ENCODE peak calls at places on chromosomes 6 and 20, in nine cellular contexts. J is GM23338, I is SK-N-SH, Y is A549, V is HL-60, D is K562, N is GM12878, Q is Panc1, B is HepG2. E is an unnamed sample.

GRCh38 chr20:45735552-45735951 is 13.4 kb downstream of the SPINT4 start:
- DNase-seq in J (no peak), I (no peak), Y (no peak), V (no peak), D (no peak), N (no peak), Q (no peak), B (no peak), E (no peak)

GRCh38 chr6:155014715-155015300 is 19.7 kb downstream of the TIAM2 start:
- DNase-seq in J (peak), I (no peak), Y (peak), V (no peak), D (no peak), N (no peak), Q (no peak), B (no peak), E (no peak)

GRCh38 chr6:32932132-32932868 is 8.5 kb downstream of the HLA-DMB start:
- DNase-seq in J (no peak), I (no peak), Y (no peak), V (no peak), D (no peak), N (no peak), Q (no peak), B (no peak), E (no peak)

GRCh38 chr20:38243617-38244016 is 16.9 kb downstream of the KIAA1755 start:
- DNase-seq in J (no peak), I (no peak), Y (no peak), V (peak), D (no peak), N (no peak), Q (no peak), B (no peak), E (no peak)

GRCh38 chr6:117174835-117175360 is 90.5 kb upstream of the VGLL2 start:
- DNase-seq in J (no peak), I (no peak), Y (no peak), V (no peak), D (no peak), N (no peak), Q (no peak), B (no peak), E (no peak)

GRCh38 chr6:42200035-42200434 is 5.3 kb upstream of the GUCA1B start:
- DNase-seq in J (no peak), I (no peak), Y (peak), V (no peak), D (no peak), N (no peak), Q (peak), B (peak), E (no peak)

GRCh38 chr20:59603176-59603575 is 1.2 kb upstream of the PHACTR3 start:
- DNase-seq in J (no peak), I (no peak), Y (no peak), V (no peak), D (no peak), N (no peak), Q (no peak), B (no peak), E (no peak)

GRCh38 chr20:59783020-59784010 is 150.1 kb downstream of the SYCP2 start:
- DNase-seq in J (peak), I (peak), Y (peak), V (peak), D (peak), N (no peak), Q (peak), B (peak), E (peak)

GRCh38 chr6:111890981-111891380 is 17.7 kb upstream of the FYN start:
- DNase-seq in J (no peak), I (no peak), Y (no peak), V (no peak), D (no peak), N (no peak), Q (no peak), B (no peak), E (no peak)

GRCh38 chr20:23937303-23938117 is 51.1 kb downstream of the GGTLC1 start:
- DNase-seq in J (peak), I (peak), Y (peak), V (peak), D (peak), N (peak), Q (peak), B (peak), E (peak)

GRCh38 chr6:112017169-112017568 is 36.7 kb upstream of the CCN6 start:
- DNase-seq in J (no peak), I (no peak), Y (no peak), V (no peak), D (no peak), N (no peak), Q (no peak), B (no peak), E (no peak)

GRCh38 chr20:17510548-17510947 is 20.6 kb downstream of the BFSP1 start:
- DNase-seq in J (no peak), I (no peak), Y (no peak), V (no peak), D (no peak), N (no peak), Q (no peak), B (no peak), E (no peak)

GRCh38 chr6:32424584-32424983 is 15.1 kb upstream of the HLA-DRA start:
- DNase-seq in J (no peak), I (no peak), Y (no peak), V (no peak), D (no peak), N (no peak), Q (no peak), B (no peak), E (no peak)

GRCh38 chr6:36955136-36955535 is 598 bp downstream of the PI16 start:
- DNase-seq in J (no peak), I (no peak), Y (no peak), V (no peak), D (no peak), N (no peak), Q (no peak), B (no peak), E (no peak)

GRCh38 chr20:21714297-21715192 is 9.1 kb downstream of the PAX1 start:
- DNase-seq in J (peak), I (no peak), Y (no peak), V (no peak), D (no peak), N (no peak), Q (no peak), B (no peak), E (no peak)

GRCh38 chr6:170019259-170020040 is 268.0 kb downstream of the ERMARD start:
- DNase-seq in J (no peak), I (no peak), Y (no peak), V (no peak), D (no peak), N (no peak), Q (no peak), B (no peak), E (no peak)

GRCh38 chr6:117440558-117441525 is 15.1 kb upstream of the ROS1 start:
- DNase-seq in J (no peak), I (no peak), Y (peak), V (no peak), D (no peak), N (no peak), Q (peak), B (no peak), E (no peak)

GRCh38 chr6:124430741-124431140 is 531.5 kb upstream of the RNF217 start:
- DNase-seq in J (no peak), I (no peak), Y (no peak), V (no peak), D (no peak), N (no peak), Q (no peak), B (no peak), E (no peak)

GRCh38 chr6:26019261-26019845 is 56.8 kb downstream of the TRIM38 start:
- DNase-seq in J (no peak), I (peak), Y (no peak), V (no peak), D (no peak), N (no peak), Q (no peak), B (no peak), E (no peak)
- TF ChIP-seq REST in J (no peak), I (no peak), Y (no peak), V (no peak), D (no peak), N (no peak), Q (no peak), B (no peak), E (no peak)

DNA sequence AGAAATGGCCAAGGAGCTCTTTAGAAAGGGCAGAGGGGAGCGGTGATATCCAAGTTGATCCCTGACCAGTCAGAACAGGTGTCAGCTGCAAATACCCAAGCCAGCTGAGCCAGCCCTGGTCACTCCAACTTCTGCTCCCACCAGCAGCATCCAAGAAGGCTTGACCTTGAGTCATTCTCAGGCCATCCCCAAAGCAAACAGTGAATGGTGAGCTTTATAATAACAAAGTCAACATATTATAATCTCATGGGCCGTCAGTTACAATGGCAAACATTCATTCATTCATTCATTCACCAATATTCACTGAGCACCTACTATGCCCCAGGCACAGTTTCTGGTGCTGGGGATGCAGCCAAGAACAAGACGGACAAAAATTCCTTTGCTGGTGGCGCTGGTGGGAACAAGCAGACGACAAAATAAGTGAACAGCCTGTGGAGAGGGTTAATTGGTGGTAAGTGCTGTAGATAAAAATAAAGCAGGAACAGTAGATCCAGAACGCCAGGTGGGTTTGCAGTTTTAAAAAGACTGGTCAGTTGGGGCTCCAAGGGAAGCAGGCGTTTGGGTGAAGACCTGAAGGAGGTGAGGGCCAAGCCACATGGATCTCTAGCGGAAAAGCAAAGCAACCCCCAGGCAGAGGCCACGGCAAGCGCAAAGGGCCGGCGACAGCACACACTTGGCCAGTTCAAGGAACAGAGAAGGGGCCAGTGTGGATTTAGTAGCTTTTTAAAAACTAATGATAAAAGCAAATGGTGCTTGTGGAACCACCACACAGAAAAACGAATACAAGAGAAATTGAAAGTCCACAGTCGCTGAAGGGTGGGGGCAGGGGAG is 131.8 kb upstream of the PTPN1 start:
- DNase-seq in J (no peak), I (no peak), Y (no peak), V (no peak), D (no peak), N (no peak), Q (no peak), B (no peak), E (no peak)
- H3K27ac ChIP-seq in J (no peak), I (no peak), Y (peak), V (no peak), D (no peak), N (no peak), Q (peak), B (no peak), E (no peak)

DNA sequence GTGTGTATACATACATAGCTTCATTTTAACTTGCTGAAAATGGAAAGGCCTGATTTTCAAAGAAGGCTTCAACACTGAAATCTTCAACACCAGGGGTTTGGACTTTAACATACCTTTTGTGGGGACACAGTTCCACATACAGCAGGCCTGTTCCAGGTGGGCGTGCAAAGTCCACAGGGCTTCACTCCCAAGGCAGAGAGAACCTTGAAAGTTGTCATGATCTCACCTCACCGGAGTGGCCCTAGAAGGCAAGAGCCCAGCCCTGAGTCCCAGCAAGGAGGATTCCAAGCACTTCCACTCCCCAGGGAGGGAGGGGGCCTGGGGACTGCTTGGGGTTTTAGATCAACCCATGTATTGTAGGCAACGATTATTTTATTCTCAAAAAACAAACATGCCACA is 47.2 kb downstream of the TMEM242 start:
- DNase-seq in J (no peak), I (no peak), Y (no peak), V (no peak), D (no peak), N (no peak), Q (no peak), B (peak), E (no peak)
- TF ChIP-seq REST in J (no peak), I (no peak), Y (no peak), V (no peak), D (no peak), N (no peak), Q (no peak), B (no peak), E (no peak)

GRCh38 chr6:110529907-110530306 is 53.5 kb upstream of the SLC22A16 start:
- DNase-seq in J (no peak), I (no peak), Y (no peak), V (no peak), D (no peak), N (no peak), Q (no peak), B (no peak), E (no peak)
- H3K27ac ChIP-seq in J (no peak), I (no peak), Y (no peak), V (no peak), D (no peak), N (no peak), Q (peak), B (no peak), E (no peak)

DNA sequence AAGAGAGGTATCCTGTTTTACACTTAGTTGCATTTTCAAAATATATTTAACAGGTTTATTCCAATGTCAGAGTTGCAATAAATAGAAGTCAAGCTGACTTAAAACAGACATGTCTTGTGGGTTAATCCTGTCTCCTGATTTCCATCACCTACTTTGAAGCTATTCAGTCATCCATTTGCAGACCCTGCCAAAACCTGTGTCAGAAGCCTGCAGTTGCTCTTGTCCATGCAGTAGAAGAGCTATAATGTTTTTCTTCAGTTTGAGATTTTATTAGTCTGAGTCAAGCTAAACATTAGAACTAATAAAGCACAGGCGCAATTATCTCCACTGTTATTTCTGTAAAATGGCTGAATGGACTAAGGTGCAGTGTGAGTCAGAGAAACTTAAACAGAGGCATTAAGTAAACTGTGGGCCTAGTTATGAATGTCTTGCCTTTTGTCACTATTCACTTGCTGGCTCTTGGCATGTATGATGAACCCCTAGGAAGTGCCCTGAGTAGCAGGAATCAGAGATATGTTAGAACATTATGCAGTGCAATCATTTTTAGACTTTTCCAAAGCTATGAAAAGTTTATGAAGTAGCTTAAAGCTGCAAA is 11.0 kb upstream of the HDGFL1 start:
- DNase-seq in J (no peak), I (peak), Y (peak), V (no peak), D (no peak), N (no peak), Q (no peak), B (no peak), E (no peak)
- TF ChIP-seq REST in J (no peak), I (no peak), Y (no peak), V (no peak), D (no peak), N (no peak), Q (no peak), B (no peak), E (no peak)